ENCODE peak calls at places on chromosomes 6 and 20, in six cellular contexts. V, A, N, B, T and K are unnamed samples.

GRCh38 chr6:12472601-12473038 is 182.5 kb downstream of the EDN1 start:
- DNase-seq in V (no peak), T (peak; percentile 21), A (peak; percentile 37), B (peak; percentile 67), N (no peak), K (peak; percentile 91)

GRCh38 chr6:88749849-88750248 is 213.6 kb downstream of the RNGTT start:
- DNase-seq in A (no peak), T (no peak), N (no peak), B (peak; percentile 4), V (no peak), K (no peak)

GRCh38 chr6:14734416-14735340 is 511.2 kb upstream of the JARID2 start:
- DNase-seq in N (no peak), V (no peak), A (no peak), B (peak; percentile 93), T (no peak), K (no peak)

GRCh38 chr20:53656653-53657288 is 63.1 kb upstream of the ZNF217 start:
- DNase-seq in T (no peak), A (no peak), B (peak; percentile 76), N (no peak), V (no peak), K (no peak)

GRCh38 chr6:38262609-38263008 is 377.1 kb downstream of the BTBD9 start:
- DNase-seq in V (no peak), B (peak; percentile 74), T (no peak), A (no peak), N (no peak), K (no peak)

GRCh38 chr6:166393535-166393823 is 10.7 kb upstream of the MPC1 start:
- DNase-seq in T (no peak), N (no peak), A (no peak), B (no peak), V (no peak), K (no peak)

GRCh38 chr6:167094820-167095637 is 27.9 kb upstream of the CCR6 start:
- DNase-seq in A (no peak), T (no peak), B (no peak), V (no peak), N (no peak), K (no peak)

GRCh38 chr6:156423829-156424228 is 353.3 kb upstream of the ARID1B start:
- DNase-seq in N (no peak), A (no peak), T (peak; percentile 44), V (no peak), B (no peak), K (no peak)

GRCh38 chr6:87791485-87791884 is 89.5 kb upstream of the AKIRIN2 start:
- DNase-seq in B (no peak), V (no peak), A (no peak), N (no peak), T (no peak), K (no peak)

GRCh38 chr6:27669278-27669797 is 196.4 kb upstream of the ZNF184 start:
- DNase-seq in B (no peak), N (peak; percentile 27), A (no peak), T (no peak), V (no peak), K (no peak)

GRCh38 chr6:45327956-45328522 is at the start of gene RUNX2:
- DNase-seq in V (no peak), T (peak; percentile 33), N (peak; percentile 17), A (no peak), B (peak; percentile 87), K (no peak)

GRCh38 chr6:112651239-112651638 is 304.1 kb downstream of the RFPL4B start:
- DNase-seq in B (no peak), T (peak; percentile 51), A (no peak), N (no peak), V (no peak), K (no peak)

GRCh38 chr6:40623178-40623577 is 36.0 kb upstream of the LRFN2 start:
- DNase-seq in T (no peak), N (no peak), B (no peak), V (no peak), A (no peak), K (no peak)

GRCh38 chr20:731891-732560 is 36.3 kb downstream of the SLC52A3 start:
- DNase-seq in V (peak; percentile 21), B (no peak), A (no peak), N (no peak), T (no peak), K (no peak)

GRCh38 chr6:109079981-109080380 is 14.7 kb downstream of the SESN1 start:
- DNase-seq in B (no peak), V (no peak), N (peak; percentile 72), A (peak; percentile 44), T (no peak), K (no peak)

GRCh38 chr6:94389218-94389617 is 969.9 kb upstream of the EPHA7 start:
- DNase-seq in T (no peak), N (no peak), A (no peak), B (no peak), V (no peak), K (no peak)

GRCh38 chr20:53032021-53033001 is 60.2 kb downstream of the TSHZ2 start:
- DNase-seq in A (no peak), N (no peak), V (no peak), T (no peak), B (peak; percentile 25), K (peak; percentile 87)

GRCh38 chr6:34587325-34587724 is 31.2 kb upstream of the SPDEF start:
- DNase-seq in T (no peak), N (no peak), B (no peak), A (no peak), V (no peak), K (no peak)

GRCh38 chr6:124057448-124057847 is 253.8 kb downstream of the NKAIN2 start:
- DNase-seq in B (no peak), N (no peak), T (no peak), A (no peak), V (no peak), K (no peak)

GRCh38 chr6:16625319-16626240 is 135.7 kb downstream of the ATXN1 start:
- DNase-seq in B (peak; percentile 28), T (no peak), V (no peak), N (no peak), A (no peak), K (no peak)

GRCh38 chr20:61126369-61127195 is 125.5 kb upstream of the CDH4 start:
- DNase-seq in V (peak; percentile 32), N (no peak), T (no peak), B (no peak), A (no peak), K (no peak)

GRCh38 chr20:34437330-34437986 is 74.4 kb downstream of the ITCH start:
- DNase-seq in T (no peak), V (no peak), A (no peak), N (peak; percentile 78), B (peak; percentile 74), K (no peak)

GRCh38 chr20:56827763-56828162 is 198.7 kb downstream of the TFAP2C start:
- DNase-seq in A (no peak), V (no peak), B (no peak), T (no peak), N (no peak), K (no peak)

GRCh38 chr6:143694560-143694959 is 16.8 kb downstream of the PHACTR2 start:
- DNase-seq in T (peak; percentile 37), A (no peak), N (no peak), V (no peak), B (peak; percentile 45), K (no peak)

GRCh38 chr6:34493344-34493743 is 27.5 kb downstream of the PACSIN1 start:
- DNase-seq in T (no peak), V (no peak), B (no peak), A (no peak), N (no peak), K (no peak)

GRCh38 chr20:20864346-20865096 is 152.1 kb upstream of the RALGAPA2 start:
- DNase-seq in T (peak; percentile 65), N (peak; percentile 44), A (no peak), V (no peak), B (no peak), K (no peak)

GRCh38 chr6:48016027-48016755 is 94.8 kb downstream of the PTCHD4 start:
- DNase-seq in N (no peak), B (no peak), A (no peak), V (no peak), T (peak; percentile 5), K (no peak)

GRCh38 chr6:53048431-53049195 is 16.6 kb upstream of the FBXO9 start:
- DNase-seq in N (no peak), V (no peak), A (no peak), T (no peak), B (peak; percentile 91), K (no peak)

DNA sequence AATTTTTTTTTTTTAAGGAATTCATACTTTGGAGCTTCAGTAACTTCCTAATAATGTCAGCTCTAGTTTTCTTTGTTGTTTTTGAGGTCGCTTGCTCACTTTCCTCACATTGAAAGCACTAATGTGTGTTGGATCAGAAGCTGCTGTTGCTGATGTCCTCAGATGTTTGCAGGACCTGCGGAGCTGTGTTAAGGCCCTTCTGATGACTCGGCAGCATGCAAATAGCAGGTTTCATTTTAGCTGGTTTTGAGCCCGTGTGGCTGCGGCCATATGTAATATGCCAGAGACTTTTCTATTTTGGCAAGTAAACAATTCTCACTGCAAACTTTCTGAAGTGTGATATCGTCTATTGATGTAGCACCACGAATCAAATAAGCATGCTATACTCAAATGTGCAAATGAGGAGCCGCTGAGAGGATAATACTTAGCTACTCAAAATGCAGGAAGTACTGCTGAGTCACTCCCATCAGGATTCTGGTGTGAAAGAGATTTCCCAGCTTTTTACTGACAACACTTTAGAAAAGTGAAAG is 187.8 kb downstream of the SASH1 start:
- DNase-seq in T (peak; percentile 85), N (peak; percentile 37), A (no peak), B (peak; percentile 98), V (no peak), K (no peak)
- H3K36me3 ChIP-seq in T (peaks cover 3% of the 10 kb centered on the region), N (no peaks in the 10 kb centered on the region), A (peaks cover 74% of the 10 kb centered on the region), B (peaks cover 52% of the 10 kb centered on the region), V (peaks cover 83% of the 10 kb centered on the region), K (peaks cover 34% of the 10 kb centered on the region)

GRCh38 chr20:62316331-62317166 is 13.8 kb downstream of the ADRM1 start:
- DNase-seq in V (no peak), B (no peak), N (no peak), T (no peak), A (no peak), K (no peak)
- H3K36me3 ChIP-seq in V (peaks cover 65% of the 10 kb centered on the region), B (peaks cover 42% of the 10 kb centered on the region), N (peaks cover 51% of the 10 kb centered on the region), T (peaks cover 12% of the 10 kb centered on the region), A (peaks cover 80% of the 10 kb centered on the region), K (no peaks in the 10 kb centered on the region)

DNA sequence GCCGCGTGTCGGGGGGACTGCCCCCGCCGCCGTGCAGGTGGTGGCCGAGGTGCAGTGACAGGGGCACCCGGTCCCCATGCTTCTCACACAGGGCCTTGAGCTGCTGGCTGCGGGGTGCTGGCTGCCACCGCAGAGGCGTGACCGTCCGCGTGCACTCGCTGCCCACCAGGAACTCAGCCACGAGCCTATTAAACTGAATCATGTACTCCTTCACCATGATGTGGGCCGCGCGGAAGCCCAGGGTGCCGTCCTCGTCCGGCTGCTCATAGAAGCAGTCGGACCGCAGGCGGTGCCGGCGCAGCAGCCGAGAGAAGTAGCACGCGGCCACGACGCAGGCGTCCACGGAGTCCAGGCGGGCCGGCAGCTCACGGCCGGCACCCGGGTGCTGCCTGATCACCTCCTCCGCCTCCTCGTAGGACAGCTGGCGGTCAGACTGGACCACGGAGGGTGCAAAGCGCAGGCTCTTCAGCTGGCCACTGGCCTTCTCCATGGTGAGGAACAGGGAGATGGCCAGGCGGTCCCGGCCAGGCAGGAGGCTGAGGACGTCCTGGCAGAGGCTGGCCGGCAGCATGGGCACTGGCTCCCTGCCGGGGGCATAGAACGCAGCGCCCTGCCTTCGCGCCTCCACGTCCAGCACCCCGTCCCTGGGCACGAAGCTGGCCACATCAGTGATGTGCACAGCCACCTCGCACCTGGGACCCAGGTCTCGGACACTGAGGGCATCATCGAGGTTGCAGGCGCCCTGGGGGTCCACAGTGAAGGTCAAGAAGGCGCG is 9.8 kb downstream of the HELZ2 start:
- DNase-seq in N (no peak), V (no peak), B (no peak), T (no peak), A (no peak), K (no peak)
- H3K36me3 ChIP-seq in N (no peaks in the 10 kb centered on the region), V (peaks cover 51% of the 10 kb centered on the region), B (peaks cover 65% of the 10 kb centered on the region), T (no peaks in the 10 kb centered on the region), A (peaks cover 78% of the 10 kb centered on the region), K (no peaks in the 10 kb centered on the region)

GRCh38 chr6:44227138-44227770 is 3.9 kb downstream of the SLC29A1 start:
- DNase-seq in B (no peak), A (peak; percentile 35), T (peak; percentile 86), V (no peak), N (no peak), K (no peak)
- H3K36me3 ChIP-seq in B (peaks cover 2% of the 10 kb centered on the region), A (peaks cover 28% of the 10 kb centered on the region), T (no peaks in the 10 kb centered on the region), V (peaks cover 27% of the 10 kb centered on the region), N (peaks cover 8% of the 10 kb centered on the region), K (peaks cover 25% of the 10 kb centered on the region)